ENCODE peak calls at places on chromosomes 12 and 14, in seven cellular contexts. S, D, O, J, X, M and Y are unnamed samples.

GRCh38 chr12:57103856-57104255 is 7.3 kb downstream of the STAT6 start:
- DNase-seq in S (no peak), D (no peak), O (no peak), J (no peak), X (no peak), M (no peak), Y (no peak)

GRCh38 chr14:102798926-102799325 is 21.7 kb downstream of the TRAF3 start:
- DNase-seq in S (no peak), D (no peak), O (no peak), J (no peak), X (no peak), M (no peak), Y (no peak)

GRCh38 chr12:61251076-61251475 is 1009.1 kb upstream of the USP15 start:
- DNase-seq in S (no peak), D (peak), O (no peak), J (no peak), X (no peak), M (no peak), Y (no peak)

GRCh38 chr12:122318607-122319311 is 52.5 kb upstream of the VPS33A start:
- DNase-seq in S (no peak), D (peak), O (no peak), J (no peak), X (no peak), M (no peak), Y (no peak)

GRCh38 chr12:113946175-113946574 is 19.9 kb downstream of the RBM19 start:
- DNase-seq in S (no peak), D (no peak), O (no peak), J (no peak), X (no peak), M (no peak), Y (no peak)

GRCh38 chr14:99596071-99596627 is 7.9 kb downstream of the CCDC85C start:
- DNase-seq in S (no peak), D (no peak), O (no peak), J (no peak), X (no peak), M (no peak), Y (no peak)

GRCh38 chr12:30514666-30515065 is 181.0 kb downstream of the IPO8 start:
- DNase-seq in S (no peak), D (no peak), O (no peak), J (no peak), X (no peak), M (no peak), Y (no peak)

GRCh38 chr12:87182696-87183233 is 846.4 kb downstream of the C12orf50 start:
- DNase-seq in S (no peak), D (no peak), O (no peak), J (no peak), X (no peak), M (no peak), Y (no peak)

GRCh38 chr12:111434680-111435338 is 29.1 kb downstream of the SH2B3 start:
- DNase-seq in S (no peak), D (no peak), O (no peak), J (peak), X (no peak), M (no peak), Y (no peak)

GRCh38 chr14:75259510-75259855 is 19.1 kb upstream of the FOS start:
- DNase-seq in S (no peak), D (peak), O (no peak), J (peak), X (no peak), M (no peak), Y (no peak)